ENCODE peak calls at places on chromosomes 5 and 9, in eight cellular contexts. One of them, this sample, is unnamed.

GRCh38 chr9:129482521-129483466 is 138.1 kb downstream of the C9orf50 start:
- DNase-seq in GM23338: peak
- DNase-seq in HCT116: no peak
- DNase-seq in stomach: peak
- DNase-seq in hepatocyte: peak
- DNase-seq in fibroblast of pulmonary artery: peak
- DNase-seq in ovary: peak
- DNase-seq in choroid plexus epithelial cell: peak
- DNase-seq in this sample: peak

GRCh38 chr9:107481035-107481434 is 8.5 kb downstream of the KLF4 start:
- DNase-seq in HCT116: no peak
- DNase-seq in choroid plexus epithelial cell: peak
- DNase-seq in stomach: no peak
- DNase-seq in ovary: no peak
- DNase-seq in GM23338: no peak
- DNase-seq in fibroblast of pulmonary artery: no peak
- DNase-seq in hepatocyte: no peak
- DNase-seq in this sample: no peak

GRCh38 chr5:172453986-172454354 is 355 bp downstream of the SH3PXD2B start:
- DNase-seq in ovary: peak
- DNase-seq in HCT116: no peak
- DNase-seq in choroid plexus epithelial cell: no peak
- DNase-seq in hepatocyte: peak
- DNase-seq in stomach: no peak
- DNase-seq in GM23338: peak
- DNase-seq in fibroblast of pulmonary artery: peak
- DNase-seq in this sample: peak

GRCh38 chr5:151602806-151603205 is 11.7 kb upstream of the FAT2 start:
- DNase-seq in fibroblast of pulmonary artery: peak
- DNase-seq in hepatocyte: no peak
- DNase-seq in ovary: no peak
- DNase-seq in GM23338: no peak
- DNase-seq in HCT116: no peak
- DNase-seq in choroid plexus epithelial cell: peak
- DNase-seq in stomach: no peak
- DNase-seq in this sample: no peak

GRCh38 chr5:151719228-151719861 is 32.6 kb upstream of the SPARC start:
- DNase-seq in hepatocyte: no peak
- DNase-seq in GM23338: peak
- DNase-seq in choroid plexus epithelial cell: peak
- DNase-seq in HCT116: no peak
- DNase-seq in stomach: no peak
- DNase-seq in ovary: peak
- DNase-seq in fibroblast of pulmonary artery: peak
- DNase-seq in this sample: peak

GRCh38 chr5:35319231-35320002 is 89.1 kb upstream of the PRLR start:
- DNase-seq in GM23338: no peak
- DNase-seq in fibroblast of pulmonary artery: peak
- DNase-seq in stomach: peak
- DNase-seq in choroid plexus epithelial cell: peak
- DNase-seq in hepatocyte: peak
- DNase-seq in ovary: no peak
- DNase-seq in HCT116: no peak
- DNase-seq in this sample: peak

GRCh38 chr9:68981825-68982224 is 32.1 kb downstream of the PRKACG start:
- DNase-seq in hepatocyte: no peak
- DNase-seq in HCT116: no peak
- DNase-seq in fibroblast of pulmonary artery: no peak
- DNase-seq in stomach: no peak
- DNase-seq in ovary: no peak
- DNase-seq in GM23338: peak
- DNase-seq in choroid plexus epithelial cell: no peak
- DNase-seq in this sample: no peak

GRCh38 chr5:15501057-15501791 is 1.2 kb downstream of the FBXL7 start:
- DNase-seq in fibroblast of pulmonary artery: peak
- DNase-seq in HCT116: no peak
- DNase-seq in stomach: no peak
- DNase-seq in ovary: peak
- DNase-seq in GM23338: peak
- DNase-seq in choroid plexus epithelial cell: peak
- DNase-seq in hepatocyte: peak
- DNase-seq in this sample: no peak

GRCh38 chr5:170782438-170782837 is 1.1 kb upstream of the GABRP start:
- DNase-seq in choroid plexus epithelial cell: no peak
- DNase-seq in GM23338: no peak
- DNase-seq in HCT116: no peak
- DNase-seq in ovary: no peak
- DNase-seq in stomach: peak
- DNase-seq in hepatocyte: no peak
- DNase-seq in fibroblast of pulmonary artery: no peak
- DNase-seq in this sample: peak

DNA sequence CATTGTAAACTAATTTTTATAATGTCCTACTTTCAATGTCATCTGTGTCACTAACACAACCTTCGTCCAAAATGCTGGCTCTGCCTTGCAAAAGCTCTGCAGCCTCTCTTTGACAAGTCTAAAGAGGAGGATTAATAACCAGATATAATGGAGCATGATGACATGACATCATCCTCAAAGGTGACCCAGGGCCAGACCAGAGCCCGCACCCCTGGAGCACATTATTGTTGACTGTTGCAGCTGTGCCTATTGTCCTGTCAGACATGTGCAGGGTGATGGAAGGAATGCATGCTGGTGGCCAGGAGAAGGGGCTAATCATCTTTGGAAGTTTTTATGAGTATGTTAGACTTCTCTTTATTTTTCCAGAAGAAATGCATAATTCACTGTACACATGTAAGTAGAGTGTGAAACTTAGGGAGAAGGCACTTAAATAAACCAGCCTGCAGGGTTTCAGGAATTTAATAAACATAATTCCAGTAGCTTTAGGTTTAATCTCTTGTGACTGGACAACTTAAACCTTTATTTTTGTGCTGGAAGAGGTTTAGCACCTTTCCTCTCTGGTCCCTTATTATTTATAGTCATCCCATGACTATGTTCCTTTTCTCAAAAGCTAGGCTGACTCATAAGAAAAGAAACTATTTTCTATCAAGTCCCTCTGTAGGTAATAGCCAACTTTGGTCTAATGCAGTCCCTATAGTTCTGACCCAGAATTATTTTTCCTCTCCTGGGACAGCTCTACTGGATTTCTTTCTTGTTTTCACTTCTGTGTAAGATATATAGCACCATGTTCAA is 589.1 kb downstream of the NR2F1-AS1 start:
- DNase-seq in stomach: no peak
- DNase-seq in HCT116: no peak
- DNase-seq in choroid plexus epithelial cell: peak
- DNase-seq in hepatocyte: no peak
- DNase-seq in GM23338: no peak
- DNase-seq in fibroblast of pulmonary artery: peak
- DNase-seq in ovary: no peak
- DNase-seq in this sample: no peak
- TF ChIP-seq CTCF in stomach: no peak
- TF ChIP-seq CTCF in HCT116: no peak
- TF ChIP-seq CTCF in choroid plexus epithelial cell: no peak
- TF ChIP-seq CTCF in hepatocyte: no peak
- TF ChIP-seq CTCF in GM23338: no peak
- TF ChIP-seq CTCF in fibroblast of pulmonary artery: no peak
- TF ChIP-seq CTCF in ovary: no peak
- TF ChIP-seq CTCF in this sample: no peak

DNA sequence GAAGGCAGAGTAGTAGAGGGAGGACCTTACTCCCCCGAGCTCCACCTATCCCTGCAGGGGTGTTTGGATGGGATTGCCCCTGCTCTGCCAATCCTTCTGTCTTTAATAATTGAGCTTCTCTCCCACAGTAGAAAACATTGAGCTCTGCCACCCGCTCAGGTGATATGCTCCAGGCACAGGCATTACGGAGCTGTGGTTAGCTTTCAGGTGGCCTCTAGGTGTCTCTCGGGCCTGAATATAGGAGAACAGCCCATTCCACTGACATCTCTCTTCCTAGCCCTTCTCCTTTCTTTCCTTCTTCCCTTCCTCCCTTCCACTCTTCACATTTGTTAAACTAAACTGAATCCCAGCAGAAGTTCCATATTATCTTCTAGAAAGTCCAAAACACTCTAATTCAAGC is 203.4 kb downstream of the SYK start:
- DNase-seq in ovary: no peak
- DNase-seq in fibroblast of pulmonary artery: no peak
- DNase-seq in hepatocyte: no peak
- DNase-seq in stomach: no peak
- DNase-seq in HCT116: no peak
- DNase-seq in GM23338: peak
- DNase-seq in choroid plexus epithelial cell: no peak
- DNase-seq in this sample: no peak
- TF ChIP-seq CTCF in ovary: no peak
- TF ChIP-seq CTCF in fibroblast of pulmonary artery: no peak
- TF ChIP-seq CTCF in hepatocyte: peak
- TF ChIP-seq CTCF in stomach: no peak
- TF ChIP-seq CTCF in HCT116: no peak
- TF ChIP-seq CTCF in GM23338: no peak
- TF ChIP-seq CTCF in choroid plexus epithelial cell: no peak
- TF ChIP-seq CTCF in this sample: no peak

GRCh38 chr9:35816708-35817107 is 1.9 kb upstream of the HINT2 start:
- DNase-seq in HCT116: no peak
- DNase-seq in fibroblast of pulmonary artery: no peak
- DNase-seq in GM23338: peak
- DNase-seq in hepatocyte: no peak
- DNase-seq in stomach: no peak
- DNase-seq in choroid plexus epithelial cell: no peak
- DNase-seq in ovary: no peak
- DNase-seq in this sample: no peak

GRCh38 chr9:35813434-35814105 is 1.3 kb downstream of the HINT2 start:
- DNase-seq in HCT116: peak
- DNase-seq in GM23338: peak
- DNase-seq in ovary: no peak
- DNase-seq in stomach: no peak
- DNase-seq in choroid plexus epithelial cell: peak
- DNase-seq in hepatocyte: peak
- DNase-seq in fibroblast of pulmonary artery: peak
- DNase-seq in this sample: peak

GRCh38 chr9:35814106-35814840 is 569 bp downstream of the HINT2 start:
- DNase-seq in fibroblast of pulmonary artery: peak
- DNase-seq in GM23338: peak
- DNase-seq in ovary: peak
- DNase-seq in HCT116: no peak
- DNase-seq in hepatocyte: peak
- DNase-seq in stomach: peak
- DNase-seq in choroid plexus epithelial cell: peak
- DNase-seq in this sample: peak

GRCh38 chr9:35812025-35812602 is at the start of gene SPAG8:
- DNase-seq in fibroblast of pulmonary artery: peak
- DNase-seq in choroid plexus epithelial cell: peak
- DNase-seq in HCT116: peak
- DNase-seq in hepatocyte: peak
- DNase-seq in GM23338: peak
- DNase-seq in ovary: peak
- DNase-seq in stomach: peak
- DNase-seq in this sample: peak

DNA sequence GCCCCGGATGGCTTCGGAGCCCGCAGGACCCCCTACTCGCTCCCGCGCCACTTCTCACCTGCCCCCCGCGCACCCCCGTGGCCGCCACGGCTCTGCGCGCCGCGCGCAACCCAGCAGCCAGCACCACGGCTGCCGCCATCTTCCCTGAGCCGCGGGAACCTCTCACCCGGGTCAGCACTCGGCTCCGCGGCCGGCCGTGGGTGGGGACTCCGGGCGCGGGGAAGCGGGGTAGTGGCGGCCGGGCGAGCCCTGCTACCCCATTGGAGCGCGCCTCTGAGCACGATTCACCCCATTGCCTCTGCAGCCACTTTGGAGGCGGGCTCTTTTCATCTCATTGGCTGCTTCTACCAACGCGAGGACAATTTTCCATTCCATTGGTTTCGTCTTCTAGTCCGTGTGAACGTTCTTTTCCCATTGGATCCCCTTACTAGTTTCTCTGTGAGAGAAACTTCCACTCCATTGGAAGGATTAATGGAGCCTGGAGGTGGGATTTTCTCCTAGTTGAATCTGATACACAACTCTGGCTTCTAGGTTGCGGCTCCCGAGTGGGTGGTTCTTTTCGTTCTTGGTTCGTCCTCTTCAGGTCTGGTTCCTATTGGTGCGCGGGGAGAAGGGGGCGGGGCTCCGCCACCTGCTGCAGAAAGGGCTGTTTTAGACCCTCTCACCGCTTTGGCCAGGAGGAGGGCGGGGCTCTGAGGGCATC is at the start of gene HINT2:
- DNase-seq in hepatocyte: peak
- DNase-seq in HCT116: peak
- DNase-seq in ovary: peak
- DNase-seq in fibroblast of pulmonary artery: peak
- DNase-seq in GM23338: peak
- DNase-seq in choroid plexus epithelial cell: peak
- DNase-seq in stomach: peak
- DNase-seq in this sample: peak
- TF ChIP-seq CTCF in hepatocyte: no peak
- TF ChIP-seq CTCF in HCT116: no peak
- TF ChIP-seq CTCF in ovary: peak
- TF ChIP-seq CTCF in fibroblast of pulmonary artery: no peak
- TF ChIP-seq CTCF in GM23338: no peak
- TF ChIP-seq CTCF in choroid plexus epithelial cell: no peak
- TF ChIP-seq CTCF in stomach: no peak
- TF ChIP-seq CTCF in this sample: no peak

GRCh38 chr9:127356906-127357305 is 40.1 kb upstream of the SLC2A8 start:
- DNase-seq in fibroblast of pulmonary artery: no peak
- DNase-seq in HCT116: no peak
- DNase-seq in stomach: peak
- DNase-seq in choroid plexus epithelial cell: no peak
- DNase-seq in hepatocyte: no peak
- DNase-seq in GM23338: no peak
- DNase-seq in ovary: no peak
- DNase-seq in this sample: no peak

GRCh38 chr9:127360829-127361228 is 36.1 kb upstream of the SLC2A8 start:
- DNase-seq in hepatocyte: peak
- DNase-seq in stomach: peak
- DNase-seq in fibroblast of pulmonary artery: peak
- DNase-seq in HCT116: peak
- DNase-seq in GM23338: peak
- DNase-seq in ovary: no peak
- DNase-seq in choroid plexus epithelial cell: peak
- DNase-seq in this sample: no peak

GRCh38 chr9:127358023-127358535 is 38.9 kb upstream of the SLC2A8 start:
- DNase-seq in fibroblast of pulmonary artery: no peak
- DNase-seq in choroid plexus epithelial cell: no peak
- DNase-seq in GM23338: no peak
- DNase-seq in HCT116: no peak
- DNase-seq in hepatocyte: no peak
- DNase-seq in stomach: no peak
- DNase-seq in ovary: no peak
- DNase-seq in this sample: no peak

GRCh38 chr9:127360205-127360604 is 36.8 kb upstream of the SLC2A8 start:
- DNase-seq in choroid plexus epithelial cell: peak
- DNase-seq in ovary: no peak
- DNase-seq in HCT116: no peak
- DNase-seq in hepatocyte: no peak
- DNase-seq in fibroblast of pulmonary artery: no peak
- DNase-seq in GM23338: no peak
- DNase-seq in stomach: no peak
- DNase-seq in this sample: no peak

DNA sequence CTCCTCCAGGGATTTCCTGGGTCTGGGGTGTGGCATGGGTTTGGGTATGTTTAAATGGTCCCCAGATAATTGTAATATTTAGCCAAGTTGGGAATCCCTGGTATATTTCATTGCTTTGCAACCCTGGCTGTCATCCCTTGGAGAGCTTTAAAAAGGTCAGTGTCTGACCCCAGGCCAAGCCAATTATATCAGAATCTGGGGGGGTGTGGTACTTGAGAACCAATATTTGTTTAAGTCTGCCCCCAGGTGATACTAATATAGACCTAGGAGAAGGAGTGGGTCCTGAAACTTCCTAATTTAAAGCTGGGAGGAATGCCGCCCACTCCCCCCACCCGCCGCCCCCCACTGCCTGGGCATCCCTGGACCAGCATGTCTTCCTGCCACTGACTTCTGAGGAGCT is 38.2 kb upstream of the SLC2A8 start:
- DNase-seq in stomach: no peak
- DNase-seq in fibroblast of pulmonary artery: no peak
- DNase-seq in ovary: no peak
- DNase-seq in choroid plexus epithelial cell: no peak
- DNase-seq in HCT116: no peak
- DNase-seq in GM23338: no peak
- DNase-seq in hepatocyte: no peak
- DNase-seq in this sample: no peak
- TF ChIP-seq CTCF in stomach: no peak
- TF ChIP-seq CTCF in fibroblast of pulmonary artery: no peak
- TF ChIP-seq CTCF in ovary: no peak
- TF ChIP-seq CTCF in choroid plexus epithelial cell: no peak
- TF ChIP-seq CTCF in HCT116: no peak
- TF ChIP-seq CTCF in GM23338: no peak
- TF ChIP-seq CTCF in hepatocyte: no peak
- TF ChIP-seq CTCF in this sample: no peak

This sample was measured in Calu3.